ENCODE peak calls at places on chromosome 22, in eight cellular contexts. B is fibroblast of pulmonary artery, G is Right ventricle myocardium superior, Y is GM12865, N is H4, H is NCI-H446 treated with DMSO at 0.1 percent for 48 hours, I is Calu3, O is HuH-7. D is an unnamed sample.

GRCh38 chr22:40748388-40748970 is 69.2 kb downstream of the MCHR1 start:
- DNase-seq in B (no peak), G (no peak), Y (no peak), N (no peak), H (no peak), I (no peak), O (no peak), D (no peak)

GRCh38 chr22:31083923-31084810 is 3.0 kb downstream of the SMTN start:
- DNase-seq in B (no peak), G (no peak), Y (peak), N (no peak), H (no peak), I (no peak), O (no peak), D (no peak)

GRCh38 chr22:31923166-31923565 is 21.2 kb upstream of the YWHAH start:
- DNase-seq in B (peak), G (peak), Y (no peak), N (no peak), H (no peak), I (no peak), O (no peak), D (no peak)

GRCh38 chr22:43826142-43827093 is 14.3 kb upstream of the EFCAB6 start:
- DNase-seq in B (peak), G (no peak), Y (peak), N (peak), H (peak), I (no peak), O (no peak), D (peak)

GRCh38 chr22:38706101-38706884 is 549 bp downstream of the GTPBP1 start:
- DNase-seq in B (peak), G (peak), Y (peak), N (no peak), H (no peak), I (peak), O (no peak), D (peak)

GRCh38 chr22:23113067-23113846 is 28.5 kb downstream of the RSPH14 start:
- DNase-seq in B (peak), G (peak), Y (peak), N (peak), H (peak), I (no peak), O (no peak), D (peak)

GRCh38 chr22:33088418-33088817 is 30.2 kb upstream of the SYN3 start:
- DNase-seq in B (no peak), G (no peak), Y (no peak), N (no peak), H (no peak), I (no peak), O (no peak), D (no peak)

GRCh38 chr22:48945621-48946458 is 881.8 kb downstream of the BRD1 start:
- DNase-seq in B (no peak), G (no peak), Y (no peak), N (no peak), H (no peak), I (no peak), O (no peak), D (no peak)

GRCh38 chr22:27990879-27991278 is 71.8 kb upstream of the PITPNB start:
- DNase-seq in B (peak), G (peak), Y (peak), N (peak), H (no peak), I (peak), O (peak), D (peak)

GRCh38 chr22:39596601-39597000 is 26.0 kb downstream of the CACNA1I start:
- DNase-seq in B (no peak), G (no peak), Y (no peak), N (no peak), H (no peak), I (no peak), O (no peak), D (no peak)

GRCh38 chr22:25800766-25801165 is 58.8 kb downstream of the MYO18B start:
- DNase-seq in B (no peak), G (no peak), Y (no peak), N (no peak), H (no peak), I (no peak), O (no peak), D (no peak)

GRCh38 chr22:36913431-36914382 is at the start of gene CSF2RB:
- DNase-seq in B (peak), G (peak), Y (peak), N (no peak), H (no peak), I (no peak), O (no peak), D (no peak)

GRCh38 chr22:22573047-22573889 is 14.2 kb upstream of the PRAME start:
- DNase-seq in B (no peak), G (no peak), Y (no peak), N (no peak), H (no peak), I (no peak), O (no peak), D (no peak)

GRCh38 chr22:34880667-34881066 is 185.3 kb upstream of the ISX start:
- DNase-seq in B (no peak), G (no peak), Y (no peak), N (no peak), H (no peak), I (no peak), O (no peak), D (no peak)

GRCh38 chr22:23562186-23562585 is 17.9 kb downstream of the IGLL1 start:
- DNase-seq in B (no peak), G (no peak), Y (no peak), N (no peak), H (no peak), I (no peak), O (no peak), D (no peak)

GRCh38 chr22:17774206-17774927 is at the start of gene BID:
- DNase-seq in B (no peak), G (peak), Y (peak), N (no peak), H (no peak), I (peak), O (no peak), D (no peak)

D was measured in fibroblast of mammary gland.